ENCODE peak calls at places on chromosomes 11 and 22, in ten cellular contexts. G, C, L, P, W, H, S, I, V and T are unnamed samples.

GRCh38 chr22:22376352-22376706 is 131.7 kb downstream of the VPREB1 start:
- DNase-seq in G (no peak), C (no peak), L (no peak), P (no peak), W (no peak), H (no peak), S (no peak), I (no peak), V (no peak), T (no peak)

GRCh38 chr11:95461858-95462257 is 230.9 kb upstream of the SESN3 start:
- DNase-seq in G (no peak), C (no peak), L (no peak), P (no peak), W (no peak), H (no peak), S (no peak), I (no peak), V (no peak), T (no peak)

GRCh38 chr11:93225642-93226041 is 27.9 kb upstream of the SLC36A4 start:
- DNase-seq in G (peak), C (no peak), L (no peak), P (no peak), W (no peak), H (no peak), S (peak), I (no peak), V (no peak), T (no peak)

GRCh38 chr22:24694971-24695928 is 79.3 kb downstream of the PIWIL3 start:
- DNase-seq in G (no peak), C (no peak), L (no peak), P (no peak), W (no peak), H (no peak), S (no peak), I (no peak), V (peak), T (no peak)

GRCh38 chr11:43992834-43993637 is 50.6 kb downstream of the C11orf96 start:
- DNase-seq in G (no peak), C (no peak), L (peak), P (no peak), W (no peak), H (no peak), S (no peak), I (peak), V (no peak), T (no peak)

GRCh38 chr11:60345489-60345888 is 18.4 kb downstream of the MS4A6E start:
- DNase-seq in G (peak), C (no peak), L (peak), P (no peak), W (no peak), H (no peak), S (peak), I (no peak), V (peak), T (no peak)

GRCh38 chr11:65476632-65477270 is 22.1 kb upstream of the MALAT1 start:
- DNase-seq in G (no peak), C (no peak), L (no peak), P (no peak), W (peak), H (no peak), S (no peak), I (no peak), V (no peak), T (no peak)

GRCh38 chr11:94049351-94049750 is 28.2 kb downstream of the HEPHL1 start:
- DNase-seq in G (no peak), C (peak), L (no peak), P (no peak), W (peak), H (no peak), S (peak), I (no peak), V (no peak), T (no peak)

GRCh38 chr11:35390737-35391682 is 28.3 kb downstream of the SLC1A2 start:
- DNase-seq in G (no peak), C (peak), L (no peak), P (no peak), W (peak), H (no peak), S (peak), I (no peak), V (no peak), T (no peak)

GRCh38 chr11:64848779-64849599 is 4.5 kb upstream of the CDC42BPG start:
- DNase-seq in G (no peak), C (peak), L (no peak), P (no peak), W (no peak), H (no peak), S (peak), I (no peak), V (peak), T (no peak)

GRCh38 chr22:35684270-35684700 is 33.4 kb upstream of the APOL5 start:
- DNase-seq in G (no peak), C (no peak), L (no peak), P (no peak), W (no peak), H (no peak), S (no peak), I (no peak), V (peak), T (no peak)
- TF ChIP-seq CTCF in G (peak), C (no peak), L (no peak), P (no peak), W (peak), H (peak), S (no peak), I (no peak), V (peak), T (no peak)

GRCh38 chr11:12408156-12408770 is 30.9 kb downstream of the PARVA start:
- DNase-seq in G (no peak), C (no peak), L (no peak), P (no peak), W (no peak), H (no peak), S (no peak), I (no peak), V (no peak), T (no peak)
- H3K27ac ChIP-seq in G (no peak), C (no peak), L (no peak), P (peak), W (no peak), H (no peak), S (no peak), I (peak), V (no peak), T (no peak)

GRCh38 chr22:35842519-35842913 is 124.8 kb downstream of the APOL5 start:
- DNase-seq in G (no peak), C (no peak), L (no peak), P (no peak), W (no peak), H (no peak), S (no peak), I (no peak), V (no peak), T (no peak)

GRCh38 chr22:35841907-35842518 is 124.3 kb downstream of the APOL5 start:
- DNase-seq in G (no peak), C (no peak), L (no peak), P (no peak), W (no peak), H (peak), S (no peak), I (no peak), V (no peak), T (no peak)

GRCh38 chr22:35844886-35845285 is 127.2 kb downstream of the APOL5 start:
- DNase-seq in G (no peak), C (no peak), L (no peak), P (no peak), W (no peak), H (no peak), S (no peak), I (no peak), V (no peak), T (no peak)

GRCh38 chr22:35839811-35840739 is 122.4 kb downstream of the APOL5 start:
- DNase-seq in G (peak), C (peak), L (peak), P (no peak), W (peak), H (peak), S (peak), I (peak), V (peak), T (no peak)

DNA sequence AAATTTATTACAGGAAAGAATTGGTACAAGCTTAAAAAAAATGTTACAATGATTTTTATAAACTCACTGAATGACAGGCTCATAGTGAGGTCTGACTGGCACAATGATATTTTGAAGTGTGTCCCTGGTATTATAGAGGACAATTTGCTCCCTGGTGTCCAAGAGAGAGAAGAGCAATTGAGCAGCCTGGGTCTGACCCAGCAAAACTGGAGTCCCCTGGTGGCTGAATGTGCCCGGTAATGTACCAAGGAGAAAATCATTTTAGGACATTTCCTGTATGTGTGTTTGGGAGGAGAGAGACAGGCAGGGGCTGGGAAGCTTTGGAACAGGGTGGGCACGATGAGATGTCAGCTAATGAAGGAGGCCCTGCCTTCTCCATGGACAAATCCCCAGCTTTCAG is 125.3 kb downstream of the APOL5 start:
- DNase-seq in G (peak), C (no peak), L (peak), P (no peak), W (peak), H (peak), S (peak), I (no peak), V (peak), T (no peak)
- TF ChIP-seq CTCF in G (peak), C (peak), L (peak), P (peak), W (peak), H (peak), S (peak), I (no peak), V (peak), T (no peak)

GRCh38 chr11:46999217-46999616 is 62.7 kb downstream of the CSTPP1 start:
- DNase-seq in G (no peak), C (no peak), L (no peak), P (no peak), W (no peak), H (no peak), S (no peak), I (no peak), V (no peak), T (no peak)
- H3K27ac ChIP-seq in G (no peak), C (no peak), L (no peak), P (no peak), W (no peak), H (no peak), S (no peak), I (no peak), V (no peak), T (no peak)

DNA sequence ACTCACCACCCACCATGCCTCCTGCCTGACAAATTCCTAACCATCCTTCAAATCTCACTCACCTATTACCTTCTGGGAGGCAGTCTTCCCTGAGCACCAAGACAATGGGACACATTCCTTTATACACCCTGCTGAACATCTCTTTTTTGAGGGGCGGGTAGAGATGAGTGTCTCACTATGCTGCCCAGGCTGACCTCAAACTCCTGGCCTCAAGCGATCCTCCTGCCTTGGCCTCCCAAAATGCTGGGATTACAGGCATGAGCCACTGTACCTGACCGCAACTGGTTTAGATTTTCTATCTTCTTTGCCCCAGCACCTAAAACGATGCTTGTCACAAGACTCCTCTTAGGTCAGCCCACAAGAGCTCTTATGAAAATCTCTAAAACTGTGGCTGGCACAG is 7.1 kb downstream of the TIMM10 start:
- DNase-seq in G (no peak), C (no peak), L (no peak), P (no peak), W (no peak), H (no peak), S (no peak), I (no peak), V (no peak), T (no peak)
- TF ChIP-seq CTCF in G (no peak), C (no peak), L (no peak), P (no peak), W (no peak), H (no peak), S (no peak), I (no peak), V (no peak), T (no peak)